ENCODE peak calls at places on chromosomes 2 and 18, in seven cellular contexts. S is stomach, W is suprapubic skin, M is transverse colon, P is GM23338, I is upper lobe of left lung, R is esophagus muscularis mucosa. N is an unnamed sample.

GRCh38 chr2:132595186-132595585 is 74.8 kb downstream of the LYPD1 start:
- DNase-seq in P (no peak), W (no peak), R (peak; percentile 34), M (no peak), S (no peak), I (no peak), N (peak; percentile 52)

GRCh38 chr18:29161429-29161828 is 984.5 kb upstream of the CDH2 start:
- DNase-seq in W (no peak), M (no peak), P (no peak), I (no peak), S (no peak), R (no peak), N (no peak)

GRCh38 chr2:234304945-234305344 is 191.9 kb downstream of the ARL4C start:
- DNase-seq in R (no peak), M (no peak), P (peak; percentile 61), I (no peak), W (no peak), S (no peak), N (no peak)

GRCh38 chr2:101980368-101980767 is 11.4 kb upstream of the IL1R2 start:
- DNase-seq in W (no peak), P (no peak), R (no peak), S (no peak), M (no peak), I (no peak), N (no peak)

GRCh38 chr2:119240311-119241204 is 16.9 kb downstream of the STEAP3 start:
- DNase-seq in M (peak; percentile 60), I (peak; percentile 79), R (no peak), S (peak; percentile 80), P (peak; percentile 45), W (no peak), N (no peak)

GRCh38 chr2:67760995-67761394 is 301.8 kb downstream of the C1D start:
- DNase-seq in I (no peak), P (peak; percentile 8), W (no peak), M (no peak), S (no peak), R (no peak), N (no peak)

GRCh38 chr2:33312389-33312788 is 164.1 kb upstream of the RASGRP3 start:
- DNase-seq in M (no peak), R (no peak), I (no peak), W (no peak), S (no peak), P (no peak), N (no peak)

GRCh38 chr2:20307311-20307710 is 43.3 kb downstream of the PUM2 start:
- DNase-seq in W (no peak), R (no peak), I (no peak), S (no peak), P (no peak), M (no peak), N (no peak)

GRCh38 chr2:54630841-54631497 is 92.5 kb upstream of the EML6 start:
- DNase-seq in P (no peak), M (no peak), W (no peak), R (no peak), I (no peak), S (no peak), N (no peak)

GRCh38 chr2:58508021-58508420 is 266.9 kb upstream of the FANCL start:
- DNase-seq in R (no peak), S (no peak), I (no peak), W (no peak), P (no peak), M (no peak), N (no peak)

GRCh38 chr2:223180463-223180862 is 128.5 kb downstream of the KCNE4 start:
- DNase-seq in P (no peak), S (no peak), W (no peak), I (no peak), R (no peak), M (no peak), N (no peak)

GRCh38 chr2:156333274-156333950 is 891 bp upstream of the NR4A2 start:
- DNase-seq in R (no peak), W (no peak), P (no peak), S (no peak), M (no peak), I (no peak), N (no peak)

GRCh38 chr2:288743-289361 is 961 bp upstream of the ALKAL2 start:
- DNase-seq in R (no peak), W (no peak), S (no peak), P (peak; percentile 71), M (no peak), I (no peak), N (no peak)

GRCh38 chr2:53969285-53970094 is 1.3 kb downstream of the PSME4 start:
- DNase-seq in R (no peak), M (no peak), P (no peak), W (no peak), S (no peak), I (peak; percentile 25), N (no peak)

GRCh38 chr18:23585007-23585871 is 1.1 kb downstream of the NPC1 start:
- DNase-seq in S (no peak), I (peak; percentile 44), M (peak; percentile 13), P (peak; percentile 42), W (no peak), R (no peak), N (no peak)

GRCh38 chr2:157331696-157332095 is 6.1 kb upstream of the ERMN start:
- DNase-seq in R (no peak), S (no peak), W (no peak), I (no peak), P (no peak), M (no peak), N (no peak)

GRCh38 chr2:63763336-63764056 is 78.2 kb upstream of the UGP2 start:
- DNase-seq in S (no peak), W (no peak), M (no peak), R (no peak), I (no peak), P (no peak), N (no peak)

GRCh38 chr2:120520929-120521912 is 175.3 kb downstream of the INHBB start:
- DNase-seq in R (no peak), M (peak; percentile 41), S (peak; percentile 67), W (no peak), I (peak; percentile 58), P (peak; percentile 82), N (no peak)

GRCh38 chr2:28357948-28358667 is 34.5 kb upstream of the FOSL2 start:
- DNase-seq in M (no peak), I (no peak), P (no peak), S (no peak), W (no peak), R (no peak), N (no peak)
- H3K4me1 ChIP-seq in M (peaks cover 20% of the 10 kb centered on the region), I (peaks cover 40% of the 10 kb centered on the region), P (no peaks in the 10 kb centered on the region), S (peaks cover 42% of the 10 kb centered on the region), W (peaks cover 44% of the 10 kb centered on the region), R (peaks cover 22% of the 10 kb centered on the region), N (peaks cover 54% of the 10 kb centered on the region)

GRCh38 chr2:145992572-145992971 is 1472.7 kb upstream of the ZEB2 start:
- DNase-seq in R (no peak), I (no peak), P (no peak), M (no peak), W (no peak), S (no peak), N (no peak)

GRCh38 chr2:145985517-145985916 is 1465.6 kb upstream of the ZEB2 start:
- DNase-seq in P (no peak), I (no peak), W (no peak), R (no peak), M (no peak), S (no peak), N (no peak)

GRCh38 chr2:145984541-145984940 is 1464.6 kb upstream of the ZEB2 start:
- DNase-seq in W (no peak), P (no peak), M (no peak), S (no peak), R (no peak), I (no peak), N (no peak)

GRCh38 chr2:145987797-145988196 is 1467.9 kb upstream of the ZEB2 start:
- DNase-seq in R (no peak), M (no peak), P (no peak), S (no peak), I (no peak), W (no peak), N (no peak)
- H3K27ac ChIP-seq in R (no peak overlapping the region), M (no peak overlapping the region), P (no peak overlapping the region), S (no peak overlapping the region), I (no peak overlapping the region), W (no peak overlapping the region), N (no peak overlapping the region)

GRCh38 chr2:109690822-109691541 is 76.8 kb downstream of the SOWAHC start:
- DNase-seq in P (no peak), M (peak; percentile 84), R (no peak), I (no peak), W (peak; percentile 63), S (peak; percentile 58), N (no peak)
- TF ChIP-seq POLR2AphosphoS5 in P (no peak), M (peak; percentile 92), R (peak; percentile 86), I (peak; percentile 65), W (peak; percentile 67), S (peak; percentile 71), N (peak; percentile 79)

DNA sequence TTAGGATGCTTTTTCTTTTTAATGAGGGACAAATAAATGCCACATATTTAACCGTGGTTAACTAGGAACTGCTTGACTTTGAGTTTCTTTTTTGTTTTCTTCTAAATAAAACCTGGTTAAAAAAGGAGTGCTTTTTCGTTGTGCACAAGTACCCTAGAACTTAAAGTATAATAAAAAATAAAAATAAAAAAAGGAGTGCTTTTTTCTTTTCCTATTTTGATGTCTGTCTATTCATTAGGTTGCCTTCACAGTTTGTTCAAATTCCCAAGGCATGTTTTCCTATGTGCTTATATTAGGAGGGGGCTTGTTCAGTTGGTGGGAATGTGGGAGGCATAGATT is 4.4 kb downstream of the FOSL2 start:
- DNase-seq in P (no peak), R (no peak), W (no peak), S (no peak), I (no peak), M (no peak), N (no peak)
- H3K4me1 ChIP-seq in P (peaks cover 3% of the 10 kb centered on the region), R (peaks cover 59% of the 10 kb centered on the region), W (peaks cover 53% of the 10 kb centered on the region), S (peaks cover 49% of the 10 kb centered on the region), I (peaks cover 47% of the 10 kb centered on the region), M (peaks cover 46% of the 10 kb centered on the region), N (peaks cover 51% of the 10 kb centered on the region)

GRCh38 chr2:150293771-150294170 is 193.7 kb downstream of the RND3 start:
- DNase-seq in P (no peak), I (no peak), S (no peak), W (no peak), R (no peak), M (no peak), N (no peak)
- H3K27ac ChIP-seq in P (no peak overlapping the region), I (no peak overlapping the region), S (no peak overlapping the region), W (no peak overlapping the region), R (no peak overlapping the region), M (no peak overlapping the region), N (no peak overlapping the region)

DNA sequence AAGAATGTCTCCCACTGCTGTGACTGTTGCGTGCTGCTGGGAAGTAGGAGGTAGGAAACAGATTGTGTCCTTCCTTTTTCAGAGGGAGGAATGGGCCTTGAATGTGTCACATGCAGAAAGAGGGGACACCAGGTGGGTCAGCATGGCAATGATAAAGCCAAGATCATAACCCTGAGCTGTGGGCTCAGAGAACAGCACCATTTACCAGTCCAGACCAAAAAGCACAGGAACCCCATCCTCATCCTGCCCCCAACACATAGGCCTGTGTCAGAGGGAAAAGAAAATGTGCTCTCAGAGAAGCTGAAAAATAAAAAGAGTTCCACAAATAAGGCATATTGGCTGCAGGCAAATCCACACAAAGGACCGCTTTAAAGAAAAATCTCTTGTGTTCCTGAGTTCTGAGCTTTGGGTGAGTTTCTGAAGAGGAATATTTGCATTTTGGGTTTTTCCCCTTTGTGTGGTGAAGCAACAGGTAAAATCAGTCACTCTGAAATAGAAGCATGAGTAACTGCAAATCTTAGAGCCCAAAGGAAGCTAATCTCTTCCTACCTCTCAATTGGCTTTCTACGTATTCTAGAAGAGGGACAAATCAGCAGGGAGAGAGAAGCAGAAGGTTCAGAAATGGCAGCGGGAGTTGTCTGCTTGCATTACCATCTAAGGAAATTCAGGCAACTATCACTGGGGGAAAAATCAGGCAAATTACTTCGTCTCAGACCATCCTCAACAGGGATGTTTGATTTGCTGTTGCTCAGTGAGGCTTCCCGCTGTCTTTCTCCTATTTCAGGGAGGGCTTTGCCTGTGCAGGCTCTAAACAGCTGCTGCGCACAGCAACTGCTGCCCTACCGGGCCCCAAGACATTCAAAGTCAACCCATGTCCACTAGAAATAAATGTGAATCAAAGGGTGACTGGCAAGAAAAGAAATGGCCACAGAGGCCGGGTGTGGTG is 106.8 kb downstream of the BCL11A start:
- DNase-seq in R (no peak), M (no peak), P (no peak), I (no peak), W (no peak), S (no peak), N (peak; percentile 71)
- TF ChIP-seq POLR2AphosphoS5 in R (no peak), M (no peak), P (no peak), I (no peak), W (no peak), S (no peak), N (no peak)

N was measured in vagina.